ENCODE peak calls at places on chromosomes 16 and 17, in five cellular contexts. B is prostate gland, J is adrenal gland, Z is A673, K is spleen. R is an unnamed sample.

GRCh38 chr17:7825206-7825980 is 8.6 kb upstream of the KDM6B start:
- DNase-seq in J (peak; percentile 49), B (no peak), K (peak; percentile 15), Z (peak; percentile 57), R (no peak)

GRCh38 chr16:46808997-46809396 is 22.0 kb downstream of the C16orf87 start:
- DNase-seq in B (no peak), J (no peak), Z (no peak), K (peak; percentile 79), R (no peak)

GRCh38 chr17:5033352-5034015 is 1.7 kb downstream of the SLC52A1 start:
- DNase-seq in B (no peak), K (no peak), J (no peak), Z (no peak), R (no peak)

GRCh38 chr17:4003501-4004421 is 39.5 kb upstream of the ATP2A3 start:
- DNase-seq in K (peak; percentile 82), B (no peak), J (no peak), Z (no peak), R (no peak)

GRCh38 chr17:67657596-67657995 is 60.1 kb upstream of the NOL11 start:
- DNase-seq in B (no peak), J (no peak), K (no peak), Z (no peak), R (no peak)

GRCh38 chr17:77454560-77455095 is 313.9 kb downstream of the SEC14L1 start:
- DNase-seq in K (peak; percentile 85), Z (no peak), J (no peak), B (no peak), R (no peak)

GRCh38 chr17:75168998-75169397 is 13.8 kb downstream of the SUMO2 start:
- DNase-seq in B (no peak), K (peak; percentile 15), Z (no peak), J (no peak), R (no peak)

GRCh38 chr17:57603978-57604377 is 141.1 kb downstream of the CCDC182 start:
- DNase-seq in J (peak; percentile 47), Z (no peak), K (peak; percentile 86), B (peak; percentile 31), R (no peak)

GRCh38 chr16:57648590-57649442 is 19.3 kb upstream of the ADGRG3 start:
- DNase-seq in J (peak; percentile 92), B (peak; percentile 70), Z (peak; percentile 87), K (peak; percentile 95), R (peak; percentile 23)

GRCh38 chr17:45430738-45431530 is 1.7 kb downstream of the ARHGAP27 start:
- DNase-seq in J (no peak), Z (no peak), K (peak; percentile 89), B (peak; percentile 88), R (no peak)

GRCh38 chr17:36524428-36524876 is 10.2 kb downstream of the MYO19 start:
- DNase-seq in K (no peak), J (no peak), B (no peak), Z (no peak), R (no peak)

GRCh38 chr17:35084987-35085386 is 21.5 kb upstream of the RFFL start:
- DNase-seq in Z (no peak), B (no peak), K (no peak), J (no peak), R (no peak)

GRCh38 chr16:4501071-4501478 is 24.9 kb downstream of the HMOX2 start:
- DNase-seq in Z (no peak), J (no peak), B (no peak), K (no peak), R (no peak)

GRCh38 chr17:19290047-19290705 is 53.0 kb downstream of the EPN2 start:
- DNase-seq in Z (no peak), K (peak; percentile 63), J (no peak), B (no peak), R (no peak)

GRCh38 chr17:44627513-44627912 is 28.8 kb upstream of the MEIOC start:
- DNase-seq in K (no peak), B (no peak), J (no peak), Z (no peak), R (no peak)

GRCh38 chr17:71494045-71494444 is 626.8 kb upstream of the SOX9 start:
- DNase-seq in B (no peak), J (no peak), Z (no peak), K (no peak), R (no peak)

DNA sequence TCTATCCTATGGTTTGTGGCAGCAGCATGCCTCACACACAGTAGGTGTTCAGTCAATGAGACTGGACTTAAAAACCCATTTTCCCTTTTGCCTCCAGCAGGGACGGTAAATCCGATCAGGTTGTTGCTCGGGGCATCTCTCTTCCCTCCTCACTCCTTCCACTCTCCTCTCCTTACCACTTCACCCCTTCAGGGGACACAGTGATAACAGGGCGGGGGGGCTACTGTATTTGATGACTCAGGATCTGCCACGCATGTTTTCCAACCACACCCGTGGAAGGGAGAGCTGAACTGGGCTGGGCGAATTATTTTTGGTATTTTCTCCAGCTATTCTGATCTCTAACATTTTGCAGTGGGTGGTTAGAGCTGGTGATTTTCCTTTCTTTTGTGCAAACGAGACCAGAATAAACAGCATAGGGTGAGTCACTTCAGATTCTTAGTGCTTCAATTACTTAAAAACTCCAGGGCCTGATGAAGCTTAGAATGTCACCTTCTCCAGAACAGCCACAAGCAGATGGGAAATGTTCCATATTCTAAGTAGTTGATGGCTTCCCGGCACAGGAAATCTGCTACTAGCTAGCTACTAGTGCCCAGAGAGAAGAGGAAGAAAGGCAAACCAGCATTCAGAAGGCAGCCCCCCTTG is 74.3 kb downstream of the ASIC2 start:
- DNase-seq in J (no peak), K (no peak), B (no peak), Z (peak; percentile 57), R (no peak)
- TF ChIP-seq CTCF in J (no peak), K (no peak), B (no peak), Z (no peak), R (no peak)

GRCh38 chr17:39092672-39093250 is 58.7 kb downstream of the PLXDC1 start:
- DNase-seq in Z (peak; percentile 39), J (no peak), B (no peak), K (no peak), R (no peak)

GRCh38 chr17:39095309-39095686 is 56.1 kb downstream of the PLXDC1 start:
- DNase-seq in B (no peak), Z (no peak), K (no peak), J (no peak), R (no peak)

GRCh38 chr17:39097159-39097519 is 54.3 kb downstream of the PLXDC1 start:
- DNase-seq in B (no peak), Z (no peak), J (no peak), K (no peak), R (no peak)

GRCh38 chr17:39096435-39097158 is 54.8 kb downstream of the PLXDC1 start:
- DNase-seq in Z (no peak), K (no peak), J (no peak), B (no peak), R (no peak)

DNA sequence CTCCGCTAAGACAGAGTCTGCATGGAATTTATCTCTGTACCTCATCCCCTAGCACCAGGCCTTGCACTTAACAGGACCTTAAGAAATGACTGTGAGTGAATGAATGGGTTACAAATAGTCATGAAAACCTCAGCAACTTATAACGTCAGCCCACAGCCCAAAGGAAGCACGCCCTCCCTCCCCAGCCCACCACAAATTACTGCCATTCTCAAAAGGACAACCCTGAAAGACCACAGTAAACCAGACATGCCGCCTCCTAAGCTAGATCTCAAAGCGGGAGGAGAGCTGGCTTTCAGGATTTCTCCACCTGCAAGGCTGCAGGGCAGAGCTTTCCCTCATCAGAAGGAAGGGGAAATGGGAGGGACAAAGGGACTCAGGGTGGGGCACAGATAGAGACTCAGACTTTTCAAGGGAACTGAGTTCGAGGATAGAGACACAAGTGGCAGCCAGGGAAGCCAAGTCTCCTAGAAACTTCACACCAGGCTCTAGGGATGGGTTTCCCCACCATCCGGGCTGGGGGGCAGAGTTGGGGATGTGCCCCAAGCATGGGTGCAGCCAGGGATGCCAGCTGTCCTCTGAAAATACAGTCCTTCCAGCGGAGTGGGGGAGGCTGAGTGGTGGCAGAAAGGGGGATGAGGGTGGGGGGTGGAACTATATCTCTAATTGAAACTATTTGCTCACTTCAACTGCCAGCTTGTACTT is 56.7 kb downstream of the PLXDC1 start:
- DNase-seq in K (no peak), Z (no peak), B (no peak), J (no peak), R (no peak)
- H3K4me3 ChIP-seq in K (no peak overlapping the region), Z (no peak overlapping the region), B (no peak overlapping the region), J (no peak overlapping the region), R (no peak overlapping the region)

DNA sequence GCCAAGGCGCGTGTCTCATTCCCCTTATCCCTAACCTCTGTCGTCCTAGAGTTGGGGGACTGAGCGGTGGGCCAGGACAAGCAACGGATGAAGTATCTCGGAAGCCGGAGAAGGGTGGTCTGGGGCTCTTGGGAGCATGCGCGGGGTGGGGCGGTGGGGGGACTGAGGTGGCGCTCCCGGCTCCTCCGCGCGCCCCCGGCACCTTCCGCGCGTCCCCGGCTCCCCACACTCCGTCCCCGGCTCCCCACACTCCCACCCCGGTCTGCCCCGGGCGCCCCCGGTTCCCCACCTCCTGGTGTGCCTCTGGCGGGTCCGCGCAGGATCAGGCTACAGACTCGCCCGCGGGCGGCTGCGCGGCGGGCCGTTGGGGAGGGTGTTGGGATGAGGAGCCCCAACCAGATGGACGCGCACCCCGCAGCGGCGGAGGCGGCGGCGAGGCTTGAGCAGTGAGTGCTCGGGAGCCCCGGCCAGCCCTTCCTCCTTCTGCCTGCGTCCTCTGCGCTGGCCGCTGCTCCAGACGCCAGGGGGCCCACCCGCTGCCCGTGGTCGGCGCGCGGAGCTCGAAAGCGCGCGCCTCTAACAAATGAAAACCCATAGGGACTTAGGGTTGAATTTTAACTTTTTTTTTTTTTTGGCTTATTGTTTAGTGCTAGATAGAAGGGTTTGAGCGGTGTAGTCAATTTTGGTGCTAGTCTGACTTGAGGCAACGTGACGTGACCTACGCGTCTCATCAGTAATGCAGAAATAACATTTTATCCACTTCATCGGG is 5.6 kb upstream of the CRYM start:
- DNase-seq in K (peak; percentile 76), Z (peak; percentile 31), J (no peak), B (peak; percentile 58), R (no peak)
- TF ChIP-seq CTCF in K (peak; percentile 28), Z (peak; percentile 41), J (peak; percentile 3), B (peak; percentile 44), R (no peak)

GRCh38 chr16:9599415-9600110 is 508.1 kb downstream of the HAPSTR1 start:
- DNase-seq in K (no peak), J (no peak), B (no peak), Z (no peak), R (no peak)

GRCh38 chr16:9598731-9599083 is 507.3 kb downstream of the HAPSTR1 start:
- DNase-seq in B (no peak), K (no peak), J (no peak), Z (no peak), R (no peak)

GRCh38 chr16:9595393-9595792 is 503.9 kb downstream of the HAPSTR1 start:
- DNase-seq in K (no peak), J (no peak), Z (no peak), B (no peak), R (no peak)

GRCh38 chr16:9596788-9597187 is 505.3 kb downstream of the HAPSTR1 start:
- DNase-seq in J (no peak), B (no peak), K (no peak), Z (no peak), R (no peak)

DNA sequence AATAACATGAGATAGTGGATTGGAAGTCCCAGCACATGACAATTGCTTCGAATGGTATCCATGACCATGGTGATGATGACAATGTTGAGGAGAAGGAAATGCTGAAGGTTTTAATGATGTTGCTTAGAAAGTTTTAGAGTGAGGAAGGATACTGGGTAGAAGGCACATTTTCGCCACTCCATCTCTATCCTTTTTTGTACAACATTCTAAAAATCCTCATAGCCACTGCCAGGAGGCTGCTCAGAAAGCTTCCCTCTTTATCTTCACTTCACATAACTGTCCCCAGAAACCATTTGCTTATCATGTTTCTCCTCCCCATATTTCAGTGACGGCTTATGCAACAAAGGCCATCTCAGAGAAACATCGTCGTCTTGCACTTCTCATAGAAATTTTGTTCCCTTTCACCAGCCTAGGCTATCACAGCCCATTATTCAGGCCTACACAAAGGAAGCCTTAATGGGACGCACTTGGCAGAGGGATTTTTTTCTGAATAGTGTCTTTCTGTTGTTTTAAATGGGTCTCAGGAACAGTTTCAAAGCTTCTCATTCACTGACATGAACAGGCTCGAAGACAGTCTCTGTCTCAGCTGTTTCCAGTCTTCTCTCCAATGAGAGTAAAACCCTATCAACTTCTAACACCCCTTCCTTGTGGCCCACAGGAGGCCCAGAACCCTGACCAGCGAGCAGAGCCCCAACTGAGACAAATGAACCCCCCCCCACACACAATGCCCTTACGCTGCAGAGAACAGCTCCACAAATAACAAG is 506.7 kb downstream of the HAPSTR1 start:
- DNase-seq in B (no peak), Z (no peak), K (no peak), J (no peak), R (no peak)
- H3K4me3 ChIP-seq in B (no peak overlapping the region), Z (no peak overlapping the region), K (no peak overlapping the region), J (no peak overlapping the region), R (no peak overlapping the region)

R was measured in LNCaP clone FGC.